ENCODE peak calls at places on chromosomes 2 and 18, in six cellular contexts. Y is SK-N-SH; N is CD4-positive, CD25-positive, alpha-beta regulatory T cell; K is mammary epithelial cell; B is stomach; I is tibial nerve. S is an unnamed sample. For H3K9me3, the result is how much of the 10 kb centered on the place peaks cover.

GRCh38 chr2:65299246-65299645 is 71.6 kb downstream of the ACTR2 start:
- DNase-seq in Y (no peak), N (no peak), K (peak), B (no peak), I (no peak), S (no peak)

GRCh38 chr2:180742809-180743208 is 237.6 kb upstream of the UBE2E3 start:
- DNase-seq in Y (no peak), N (no peak), K (peak), B (no peak), I (no peak), S (no peak)

GRCh38 chr2:42905341-42906114 is 113.1 kb upstream of the HAAO start:
- DNase-seq in Y (peak), N (no peak), K (no peak), B (no peak), I (no peak), S (no peak)

GRCh38 chr2:96767135-96767871 is 6.6 kb downstream of the CNNM4 start:
- DNase-seq in Y (no peak), N (no peak), K (no peak), B (no peak), I (no peak), S (no peak)

GRCh38 chr18:42174909-42175308 is 219.9 kb downstream of the PIK3C3 start:
- DNase-seq in Y (no peak), N (no peak), K (peak), B (no peak), I (no peak), S (no peak)

GRCh38 chr2:171163261-171163660 is 2.6 kb upstream of the TLK1 start:
- DNase-seq in Y (no peak), N (peak), K (no peak), B (no peak), I (no peak), S (no peak)

GRCh38 chr18:70907673-70908072 is 618.8 kb downstream of the SOCS6 start:
- DNase-seq in Y (no peak), N (no peak), K (no peak), B (no peak), I (no peak), S (no peak)

GRCh38 chr2:181457121-181457740 is at the start of gene ITGA4:
- DNase-seq in Y (peak), N (peak), K (peak), B (peak), I (peak), S (peak)

GRCh38 chr2:118803012-118803411 is 44.4 kb downstream of the EN1 start:
- DNase-seq in Y (no peak), N (no peak), K (no peak), B (no peak), I (no peak), S (no peak)

GRCh38 chr2:238305092-238305862 is 15.0 kb upstream of the TRAF3IP1 start:
- DNase-seq in Y (no peak), N (no peak), K (no peak), B (no peak), I (no peak), S (no peak)

GRCh38 chr2:217223222-217223930 is 363.5 kb upstream of the TNP1 start:
- DNase-seq in Y (no peak), N (no peak), K (peak), B (no peak), I (no peak), S (no peak)

GRCh38 chr2:223829128-223829527 is 8.3 kb downstream of the AP1S3 start:
- DNase-seq in Y (no peak), N (no peak), K (no peak), B (no peak), I (no peak), S (no peak)

GRCh38 chr2:126837926-126838717 is 60.6 kb upstream of the TEX51 start:
- DNase-seq in Y (no peak), N (no peak), K (no peak), B (no peak), I (no peak), S (no peak)

GRCh38 chr2:210753386-210753785 is 197.0 kb downstream of the CPS1 start:
- DNase-seq in Y (no peak), N (no peak), K (no peak), B (no peak), I (no peak), S (no peak)

GRCh38 chr2:25618676-25619075 is 54.7 kb downstream of the DTNB start:
- DNase-seq in Y (no peak), N (no peak), K (peak), B (no peak), I (no peak), S (no peak)

GRCh38 chr18:2325308-2325849 is 245.9 kb downstream of the METTL4 start:
- DNase-seq in Y (no peak), N (no peak), K (peak), B (no peak), I (no peak), S (no peak)

GRCh38 chr2:173750332-173750731 is 214.8 kb downstream of the SP3 start:
- DNase-seq in Y (no peak), N (no peak), K (no peak), B (no peak), I (no peak), S (no peak)

GRCh38 chr18:55307505-55307904 is 280.5 kb downstream of the TCF4 start:
- DNase-seq in Y (no peak), N (no peak), K (no peak), B (no peak), I (no peak), S (no peak)

GRCh38 chr2:144083211-144083610 is 436.7 kb downstream of the ZEB2 start:
- DNase-seq in Y (no peak), N (no peak), K (peak), B (no peak), I (no peak), S (no peak)

GRCh38 chr2:37688771-37689468 is 17.5 kb upstream of the CDC42EP3 start:
- DNase-seq in Y (no peak), N (no peak), K (peak), B (no peak), I (no peak), S (no peak)

GRCh38 chr18:21897811-21898210 is 157.2 kb downstream of the MIB1 start:
- DNase-seq in Y (peak), N (peak), K (peak), B (peak), I (peak), S (no peak)

GRCh38 chr2:128424406-128424805 is 105.7 kb upstream of the HS6ST1 start:
- DNase-seq in Y (no peak), N (no peak), K (no peak), B (peak), I (no peak), S (no peak)

GRCh38 chr2:146820672-146821071 is 1024.2 kb upstream of the ACVR2A start:
- DNase-seq in Y (no peak), N (no peak), K (peak), B (no peak), I (no peak), S (no peak)

GRCh38 chr2:43024515-43024962 is 201.9 kb downstream of the ZFP36L2 start:
- DNase-seq in Y (peak), N (peak), K (no peak), B (peak), I (peak), S (no peak)

GRCh38 chr2:57733959-57734358 is 312.6 kb upstream of the VRK2 start:
- DNase-seq in Y (no peak), N (no peak), K (no peak), B (no peak), I (no peak), S (no peak)

GRCh38 chr2:98773907-98774306 is 43.0 kb upstream of the MGAT4A start:
- DNase-seq in Y (no peak), N (no peak), K (no peak), B (no peak), I (no peak), S (no peak)

GRCh38 chr18:57518533-57518932 is 68.0 kb downstream of the FECH start:
- DNase-seq in Y (no peak), N (no peak), K (no peak), B (no peak), I (no peak), S (no peak)

GRCh38 chr2:218281449-218281848 is 10.9 kb downstream of the TMBIM1 start:
- DNase-seq in Y (no peak), N (no peak), K (no peak), B (peak), I (no peak), S (no peak)

GRCh38 chr18:56990678-56991077 is 156.2 kb upstream of the BOD1L2 start:
- DNase-seq in Y (no peak), N (no peak), K (no peak), B (no peak), I (no peak), S (no peak)

GRCh38 chr2:158723921-158724802 is 71.0 kb upstream of the DAPL1 start:
- DNase-seq in Y (no peak), N (no peak), K (peak), B (peak), I (no peak), S (no peak)

GRCh38 chr18:59593291-59593717 is 103.9 kb downstream of the CCBE1 start:
- DNase-seq in Y (no peak), N (no peak), K (no peak), B (no peak), I (no peak), S (no peak)

GRCh38 chr18:59208602-59209001 is 11.4 kb upstream of the GRP start:
- DNase-seq in Y (no peak), N (no peak), K (peak), B (no peak), I (no peak), S (no peak)

GRCh38 chr2:112811841-112812306 is 24.7 kb downstream of the IL1B start:
- DNase-seq in Y (no peak), N (no peak), K (peak), B (no peak), I (no peak), S (no peak)
- H3K9me3 ChIP-seq in Y (under half), N (under half), K (under half), B (under half), I (under half), S (under half)

GRCh38 chr2:94872088-94872618 is 923 bp downstream of the TEKT4 start:
- DNase-seq in Y (peak), N (no peak), K (no peak), B (no peak), I (no peak), S (no peak)
- H3K9me3 ChIP-seq in Y (under half), N (under half), K (under half), B (under half), I (under half), S (under half)

GRCh38 chr2:120650022-120650644 is 85.5 kb upstream of the GLI2 start:
- DNase-seq in Y (no peak), N (no peak), K (no peak), B (no peak), I (no peak), S (no peak)
- H3K9me3 ChIP-seq in Y (under half), N (under half), K (under half), B (under half), I (under half), S (under half)

GRCh38 chr2:4139711-4140110 is 436.3 kb downstream of the DCDC2C start:
- DNase-seq in Y (no peak), N (no peak), K (no peak), B (no peak), I (no peak), S (no peak)
- H3K9me3 ChIP-seq in Y (under half), N (under half), K (under half), B (under half), I (under half), S (under half)

GRCh38 chr18:6363216-6363615 is 51.5 kb downstream of the L3MBTL4 start:
- DNase-seq in Y (no peak), N (no peak), K (no peak), B (no peak), I (no peak), S (no peak)

GRCh38 chr18:6367208-6367607 is 47.5 kb downstream of the L3MBTL4 start:
- DNase-seq in Y (no peak), N (no peak), K (no peak), B (no peak), I (no peak), S (no peak)

GRCh38 chr18:6365385-6365784 is 49.3 kb downstream of the L3MBTL4 start:
- DNase-seq in Y (no peak), N (no peak), K (no peak), B (no peak), I (no peak), S (no peak)

GRCh38 chr18:6368017-6368416 is 46.7 kb downstream of the L3MBTL4 start:
- DNase-seq in Y (no peak), N (no peak), K (no peak), B (no peak), I (no peak), S (no peak)

DNA sequence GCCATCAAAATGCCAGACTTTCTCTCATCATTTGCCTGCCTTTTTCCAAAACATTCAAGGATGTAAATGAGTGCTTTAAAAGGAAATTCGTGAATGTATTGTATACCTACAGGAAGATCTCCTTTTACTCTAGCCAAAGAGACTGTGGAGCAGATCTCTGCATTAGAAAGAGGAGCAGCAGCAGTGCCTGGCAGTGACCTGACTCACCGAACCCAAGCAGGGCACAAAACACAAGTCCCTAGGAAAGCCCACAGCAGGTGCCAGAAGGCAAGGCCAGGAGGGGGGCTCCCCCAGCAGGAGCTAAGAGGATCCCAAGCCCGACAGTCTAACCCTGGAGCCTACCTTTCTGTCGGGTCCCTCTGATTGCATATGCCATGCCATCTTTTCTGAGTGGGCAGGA is 47.9 kb downstream of the L3MBTL4 start:
- DNase-seq in Y (no peak), N (no peak), K (no peak), B (no peak), I (no peak), S (no peak)
- H3K9me3 ChIP-seq in Y (under half), N (under half), K (under half), B (under half), I (under half), S (under half)

GRCh38 chr18:79934311-79935097 is 16.9 kb downstream of the SLC66A2 start:
- DNase-seq in Y (no peak), N (no peak), K (no peak), B (no peak), I (no peak), S (no peak)
- H3K9me3 ChIP-seq in Y (under half), N (under half), K (under half), B (half or more), I (half or more), S (under half)